ENCODE peak calls at places on chromosomes 13 and 19, in nine cellular contexts. A, M, L, Y, V, K, Q, S and R are unnamed samples.

GRCh38 chr13:34942732-34943674 is 933 bp downstream of the NBEA start:
- DNase-seq in A (peak), M (peak), L (peak), Y (no peak), V (no peak), K (peak), Q (peak), S (peak), R (peak)

GRCh38 chr19:14526423-14526822 is 3.0 kb upstream of the TECR start:
- DNase-seq in A (no peak), M (no peak), L (no peak), Y (no peak), V (no peak), K (no peak), Q (no peak), S (no peak), R (no peak)

GRCh38 chr19:11378319-11379189 is 4.1 kb downstream of the SWSAP1 start:
- DNase-seq in A (no peak), M (peak), L (no peak), Y (peak), V (peak), K (peak), Q (no peak), S (peak), R (peak)

GRCh38 chr19:34556500-34556899 is 74.9 kb downstream of the WTIP start:
- DNase-seq in A (peak), M (peak), L (no peak), Y (no peak), V (no peak), K (peak), Q (no peak), S (no peak), R (no peak)

GRCh38 chr13:27306364-27306763 is 35.7 kb downstream of the RASL11A start:
- DNase-seq in A (no peak), M (no peak), L (no peak), Y (no peak), V (no peak), K (no peak), Q (no peak), S (no peak), R (no peak)

GRCh38 chr19:40802300-40803169 is 3.5 kb downstream of the EGLN2 start:
- DNase-seq in A (no peak), M (no peak), L (peak), Y (no peak), V (no peak), K (no peak), Q (peak), S (peak), R (no peak)

GRCh38 chr13:49933511-49933910 is 2.6 kb downstream of the SPRYD7 start:
- DNase-seq in A (no peak), M (no peak), L (no peak), Y (no peak), V (no peak), K (no peak), Q (no peak), S (no peak), R (peak)

GRCh38 chr13:93283255-93283654 is 56.6 kb downstream of the GPC6 start:
- DNase-seq in A (no peak), M (no peak), L (no peak), Y (no peak), V (no peak), K (no peak), Q (no peak), S (no peak), R (no peak)

GRCh38 chr13:60509601-60510386 is 112.8 kb downstream of the TDRD3 start:
- DNase-seq in A (no peak), M (peak), L (no peak), Y (peak), V (peak), K (no peak), Q (no peak), S (no peak), R (no peak)

GRCh38 chr19:44974809-44975347 is 19.7 kb downstream of the CLPTM1 start:
- DNase-seq in A (no peak), M (no peak), L (no peak), Y (no peak), V (no peak), K (no peak), Q (no peak), S (no peak), R (no peak)

DNA sequence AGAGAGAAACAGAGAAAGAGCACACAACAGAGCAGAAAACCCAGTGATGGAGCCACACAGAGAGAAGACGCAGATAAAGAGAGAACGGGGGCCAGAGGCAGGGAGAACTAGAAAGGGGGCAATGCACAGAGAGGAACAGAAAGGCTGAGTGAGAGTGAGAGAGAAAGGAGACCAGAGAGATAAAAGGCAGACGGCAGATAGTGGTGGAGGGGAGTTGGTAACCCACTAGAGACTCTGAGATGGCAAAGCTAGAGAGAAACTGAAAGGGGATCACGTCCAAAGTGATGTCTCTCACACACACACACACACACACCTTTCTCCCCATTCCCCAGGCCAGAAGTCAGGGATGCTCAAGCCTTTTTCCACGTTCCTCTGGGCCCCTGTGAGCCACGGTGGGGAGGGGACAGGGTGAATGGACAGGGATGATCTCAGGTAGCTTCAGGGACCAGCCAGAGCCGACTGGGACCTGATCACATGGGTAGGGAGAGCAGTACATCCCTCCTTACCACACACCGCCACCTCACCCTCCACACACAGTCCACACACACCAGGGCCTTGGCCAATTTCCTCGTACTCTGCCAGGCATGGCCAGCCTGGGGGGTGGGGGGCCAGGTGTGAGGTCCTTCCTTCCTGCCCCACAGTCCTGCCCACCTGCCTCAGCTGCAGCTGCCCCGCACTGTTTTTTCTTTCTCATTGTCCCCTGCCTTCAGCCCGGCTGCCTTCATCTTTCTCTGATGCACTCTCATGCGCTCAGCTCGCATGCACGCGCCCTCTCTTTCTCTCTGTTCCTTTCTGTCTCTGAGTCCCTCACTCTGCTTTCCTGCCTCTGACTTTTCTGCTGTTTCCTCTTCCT is 22.5 kb upstream of the POU2F2 start:
- DNase-seq in A (no peak), M (no peak), L (no peak), Y (no peak), V (no peak), K (no peak), Q (no peak), S (no peak), R (no peak)
- H3K27ac ChIP-seq in A (no peak), M (no peak), L (no peak), Y (no peak), V (no peak), K (no peak), Q (no peak), S (no peak), R (no peak)

DNA sequence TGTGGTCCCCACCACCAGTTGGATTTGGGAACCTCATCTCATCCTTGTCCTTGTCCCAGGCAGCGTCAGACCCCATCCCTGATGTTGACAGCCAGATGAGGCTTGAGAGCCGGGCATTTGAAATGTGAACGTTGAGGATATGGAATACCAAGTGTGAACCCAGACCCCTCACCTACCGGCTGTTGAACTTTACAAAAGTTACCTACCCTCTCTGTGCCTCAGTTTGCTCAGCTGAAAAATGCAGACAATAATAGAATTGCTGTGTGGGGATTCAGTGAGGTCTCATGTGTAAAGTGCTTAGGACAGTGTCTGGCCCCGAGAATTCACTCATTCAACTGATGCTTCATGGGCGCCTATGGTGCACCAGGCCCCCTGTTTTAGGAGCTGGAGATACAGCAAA is 693 bp upstream of the SIGLEC14 start:
- DNase-seq in A (no peak), M (no peak), L (no peak), Y (no peak), V (no peak), K (no peak), Q (no peak), S (no peak), R (no peak)
- H3K27ac ChIP-seq in A (no peak), M (no peak), L (no peak), Y (no peak), V (no peak), K (no peak), Q (no peak), S (no peak), R (no peak)

GRCh38 chr19:52527954-52528326 is 472 bp downstream of the ZNF808 start:
- DNase-seq in A (no peak), M (no peak), L (peak), Y (no peak), V (no peak), K (peak), Q (peak), S (peak), R (no peak)
- H3K27ac ChIP-seq in A (peak), M (peak), L (peak), Y (peak), V (peak), K (no peak), Q (peak), S (peak), R (peak)

GRCh38 chr13:40385858-40386180 is 280.6 kb downstream of the FOXO1 start:
- DNase-seq in A (no peak), M (no peak), L (no peak), Y (no peak), V (no peak), K (no peak), Q (no peak), S (no peak), R (no peak)

GRCh38 chr13:40386586-40386985 is 279.9 kb downstream of the FOXO1 start:
- DNase-seq in A (no peak), M (no peak), L (no peak), Y (no peak), V (no peak), K (no peak), Q (no peak), S (no peak), R (no peak)

GRCh38 chr13:40383132-40383531 is 283.3 kb downstream of the FOXO1 start:
- DNase-seq in A (no peak), M (peak), L (no peak), Y (no peak), V (no peak), K (no peak), Q (no peak), S (no peak), R (no peak)

GRCh38 chr13:40383922-40384321 is 282.5 kb downstream of the FOXO1 start:
- DNase-seq in A (no peak), M (no peak), L (no peak), Y (no peak), V (no peak), K (no peak), Q (no peak), S (no peak), R (no peak)

GRCh38 chr13:40384976-40385857 is 281.2 kb downstream of the FOXO1 start:
- DNase-seq in A (no peak), M (no peak), L (no peak), Y (peak), V (no peak), K (no peak), Q (no peak), S (no peak), R (no peak)
- H3K27ac ChIP-seq in A (no peak), M (no peak), L (no peak), Y (no peak), V (no peak), K (no peak), Q (no peak), S (no peak), R (no peak)